ENCODE peak calls at places on chromosome 1, in four cellular contexts. One of them, this sample, is unnamed.

GRCh38 chr1:235284231-235284630 is 43.7 kb downstream of the ARID4B start:
- DNase-seq in left ventricle myocardium inferior: no peak
- DNase-seq in cardiac muscle cell: no peak
- DNase-seq in keratinocyte: no peak
- DNase-seq in this sample: no peak

GRCh38 chr1:211036701-211037494 is 97.0 kb downstream of the KCNH1 start:
- DNase-seq in left ventricle myocardium inferior: no peak
- DNase-seq in keratinocyte: peak; percentile 13
- DNase-seq in cardiac muscle cell: peak; percentile 0
- DNase-seq in this sample: no peak

GRCh38 chr1:202225131-202225530 is 31.5 kb downstream of the LGR6 start:
- DNase-seq in keratinocyte: no peak
- DNase-seq in cardiac muscle cell: no peak
- DNase-seq in left ventricle myocardium inferior: no peak
- DNase-seq in this sample: no peak

GRCh38 chr1:85297855-85298629 is 21.6 kb upstream of the BCL10 start:
- DNase-seq in cardiac muscle cell: peak; percentile 96
- DNase-seq in left ventricle myocardium inferior: no peak
- DNase-seq in keratinocyte: no peak
- DNase-seq in this sample: no peak

GRCh38 chr1:38578444-38578951 is 281.1 kb downstream of the RRAGC start:
- DNase-seq in cardiac muscle cell: no peak
- DNase-seq in keratinocyte: no peak
- DNase-seq in left ventricle myocardium inferior: no peak
- DNase-seq in this sample: no peak

GRCh38 chr1:119720866-119721440 is 9.2 kb downstream of the PHGDH start:
- DNase-seq in cardiac muscle cell: no peak
- DNase-seq in keratinocyte: no peak
- DNase-seq in left ventricle myocardium inferior: no peak
- DNase-seq in this sample: no peak

GRCh38 chr1:17596651-17597509 is 57.4 kb downstream of the ARHGEF10L start:
- DNase-seq in keratinocyte: no peak
- DNase-seq in left ventricle myocardium inferior: no peak
- DNase-seq in cardiac muscle cell: no peak
- DNase-seq in this sample: no peak

GRCh38 chr1:68332041-68332440 is 99.7 kb upstream of the WLS start:
- DNase-seq in cardiac muscle cell: no peak
- DNase-seq in keratinocyte: no peak
- DNase-seq in left ventricle myocardium inferior: no peak
- DNase-seq in this sample: no peak

GRCh38 chr1:247614625-247615024 is 9.2 kb downstream of the OR2G3 start:
- DNase-seq in left ventricle myocardium inferior: no peak
- DNase-seq in cardiac muscle cell: no peak
- DNase-seq in keratinocyte: no peak
- DNase-seq in this sample: no peak

GRCh38 chr1:6328696-6329095 is 64.9 kb downstream of the ACOT7 start:
- DNase-seq in keratinocyte: no peak
- DNase-seq in cardiac muscle cell: no peak
- DNase-seq in left ventricle myocardium inferior: no peak
- DNase-seq in this sample: no peak

GRCh38 chr1:9280015-9280860 is 12.5 kb upstream of the SPSB1 start:
- DNase-seq in cardiac muscle cell: peak; percentile 83
- DNase-seq in left ventricle myocardium inferior: no peak
- DNase-seq in keratinocyte: no peak
- DNase-seq in this sample: no peak

GRCh38 chr1:172292840-172293239 is 127.6 kb upstream of the C1orf105 start:
- DNase-seq in keratinocyte: no peak
- DNase-seq in left ventricle myocardium inferior: no peak
- DNase-seq in cardiac muscle cell: no peak
- DNase-seq in this sample: no peak
- H3K27ac ChIP-seq in keratinocyte: no peak overlapping the region
- H3K27ac ChIP-seq in left ventricle myocardium inferior: no peak overlapping the region
- H3K27ac ChIP-seq in cardiac muscle cell: no peak overlapping the region
- H3K27ac ChIP-seq in this sample: no peak overlapping the region

GRCh38 chr1:159014003-159014571 is 4.4 kb downstream of the IFI16 start:
- DNase-seq in cardiac muscle cell: no peak
- DNase-seq in keratinocyte: no peak
- DNase-seq in left ventricle myocardium inferior: no peak
- DNase-seq in this sample: no peak
- H3K36me3 ChIP-seq in cardiac muscle cell: peaks cover 3% of the 10 kb centered on the region
- H3K36me3 ChIP-seq in keratinocyte: peaks cover 10% of the 10 kb centered on the region
- H3K36me3 ChIP-seq in left ventricle myocardium inferior: peaks cover 38% of the 10 kb centered on the region
- H3K36me3 ChIP-seq in this sample: peaks cover 25% of the 10 kb centered on the region

GRCh38 chr1:54355931-54356679 is 50.1 kb downstream of the SSBP3 start:
- DNase-seq in keratinocyte: no peak
- DNase-seq in left ventricle myocardium inferior: no peak
- DNase-seq in cardiac muscle cell: peak; percentile 43
- DNase-seq in this sample: peak; percentile 20

GRCh38 chr1:54358503-54359168 is 47.6 kb downstream of the SSBP3 start:
- DNase-seq in cardiac muscle cell: no peak
- DNase-seq in keratinocyte: no peak
- DNase-seq in left ventricle myocardium inferior: peak; percentile 73
- DNase-seq in this sample: no peak

GRCh38 chr1:54357967-54358366 is 48.2 kb downstream of the SSBP3 start:
- DNase-seq in left ventricle myocardium inferior: no peak
- DNase-seq in keratinocyte: no peak
- DNase-seq in cardiac muscle cell: no peak
- DNase-seq in this sample: no peak

GRCh38 chr1:54354899-54355298 is 51.3 kb downstream of the SSBP3 start:
- DNase-seq in keratinocyte: no peak
- DNase-seq in cardiac muscle cell: no peak
- DNase-seq in left ventricle myocardium inferior: no peak
- DNase-seq in this sample: no peak

GRCh38 chr1:54356680-54357147 is 49.5 kb downstream of the SSBP3 start:
- DNase-seq in left ventricle myocardium inferior: no peak
- DNase-seq in keratinocyte: no peak
- DNase-seq in cardiac muscle cell: no peak
- DNase-seq in this sample: peak; percentile 68
- H3K27ac ChIP-seq in left ventricle myocardium inferior: peak overlapping the region; percentile 18
- H3K27ac ChIP-seq in keratinocyte: no peak overlapping the region
- H3K27ac ChIP-seq in cardiac muscle cell: peak overlapping the region; percentile 92
- H3K27ac ChIP-seq in this sample: peak overlapping the region; percentile 76

GRCh38 chr1:165389609-165390008 is 33.1 kb upstream of the LMX1A start:
- DNase-seq in cardiac muscle cell: no peak
- DNase-seq in left ventricle myocardium inferior: no peak
- DNase-seq in keratinocyte: no peak
- DNase-seq in this sample: no peak

GRCh38 chr1:165384016-165384415 is 27.5 kb upstream of the LMX1A start:
- DNase-seq in left ventricle myocardium inferior: no peak
- DNase-seq in cardiac muscle cell: no peak
- DNase-seq in keratinocyte: no peak
- DNase-seq in this sample: no peak

GRCh38 chr1:165383067-165383466 is 26.6 kb upstream of the LMX1A start:
- DNase-seq in cardiac muscle cell: peak; percentile 33
- DNase-seq in keratinocyte: no peak
- DNase-seq in left ventricle myocardium inferior: peak; percentile 32
- DNase-seq in this sample: no peak

GRCh38 chr1:165387505-165387904 is 31.0 kb upstream of the LMX1A start:
- DNase-seq in cardiac muscle cell: no peak
- DNase-seq in left ventricle myocardium inferior: no peak
- DNase-seq in keratinocyte: no peak
- DNase-seq in this sample: no peak

GRCh38 chr1:165387956-165388355 is 31.4 kb upstream of the LMX1A start:
- DNase-seq in keratinocyte: no peak
- DNase-seq in left ventricle myocardium inferior: no peak
- DNase-seq in cardiac muscle cell: no peak
- DNase-seq in this sample: no peak
- H3K36me3 ChIP-seq in keratinocyte: no peaks in the 10 kb centered on the region
- H3K36me3 ChIP-seq in left ventricle myocardium inferior: no peaks in the 10 kb centered on the region
- H3K36me3 ChIP-seq in cardiac muscle cell: no peaks in the 10 kb centered on the region
- H3K36me3 ChIP-seq in this sample: no peaks in the 10 kb centered on the region

GRCh38 chr1:11339346-11340247 is 66.6 kb downstream of the UBIAD1 start:
- DNase-seq in keratinocyte: no peak
- DNase-seq in left ventricle myocardium inferior: no peak
- DNase-seq in cardiac muscle cell: no peak
- DNase-seq in this sample: no peak
- H3K27ac ChIP-seq in keratinocyte: no peak overlapping the region
- H3K27ac ChIP-seq in left ventricle myocardium inferior: no peak overlapping the region
- H3K27ac ChIP-seq in cardiac muscle cell: peak overlapping the region; percentile 52
- H3K27ac ChIP-seq in this sample: no peak overlapping the region